ENCODE peak calls at places on chromosomes 12 and 14, in nine cellular contexts. E is omental fat pad, C is sigmoid colon, Q is progenitor cell of endocrine pancreas, P is fibroblast of lung, B is upper lobe of right lung, M is GM23338, D is GM06990, V is Caco-2. S is an unnamed sample.

GRCh38 chr14:79483472-79483871 is 727.8 kb downstream of the DIO2 start:
- DNase-seq in E (no peak), C (no peak), Q (no peak), P (peak), B (no peak), M (no peak), D (no peak), V (no peak), S (no peak)

GRCh38 chr14:32358781-32359180 is 29.7 kb downstream of the AKAP6 start:
- DNase-seq in E (no peak), C (no peak), Q (no peak), P (no peak), B (no peak), M (peak), D (no peak), V (no peak), S (no peak)

GRCh38 chr12:46148706-46149463 is 120.0 kb downstream of the SLC38A1 start:
- DNase-seq in E (no peak), C (no peak), Q (no peak), P (no peak), B (no peak), M (no peak), D (no peak), V (no peak), S (no peak)

GRCh38 chr12:1369942-1370620 is 224.3 kb downstream of the FBXL14 start:
- DNase-seq in E (no peak), C (no peak), Q (no peak), P (no peak), B (no peak), M (no peak), D (no peak), V (no peak), S (no peak)

GRCh38 chr14:22283000-22283399 is 306.0 kb downstream of the DAD1 start:
- DNase-seq in E (no peak), C (no peak), Q (no peak), P (no peak), B (no peak), M (no peak), D (no peak), V (no peak), S (no peak)

GRCh38 chr12:27555928-27556778 is 32.1 kb downstream of the PPFIBP1 start:
- DNase-seq in E (no peak), C (no peak), Q (no peak), P (peak), B (no peak), M (no peak), D (no peak), V (no peak), S (no peak)

GRCh38 chr14:69528143-69528542 is 43.6 kb downstream of the PLEKHD1 start:
- DNase-seq in E (no peak), C (no peak), Q (no peak), P (no peak), B (no peak), M (no peak), D (no peak), V (no peak), S (no peak)

GRCh38 chr14:99273025-99273723 is 1.2 kb upstream of the BCL11B start:
- DNase-seq in E (no peak), C (no peak), Q (peak), P (no peak), B (no peak), M (peak), D (peak), V (peak), S (no peak)

GRCh38 chr14:40944521-40944920 is 662.2 kb upstream of the LRFN5 start:
- DNase-seq in E (no peak), C (no peak), Q (no peak), P (no peak), B (no peak), M (peak), D (no peak), V (no peak), S (no peak)
- TF ChIP-seq CTCF in E (no peak), C (no peak), Q (no peak), P (no peak), B (no peak), M (no peak), D (no peak), V (no peak), S (no peak)

GRCh38 chr12:29640589-29641345 is 143.0 kb downstream of the TMTC1 start:
- DNase-seq in E (peak), C (no peak), Q (peak), P (peak), B (no peak), M (peak), D (no peak), V (peak), S (no peak)
- TF ChIP-seq CTCF in E (no peak), C (no peak), Q (peak), P (no peak), B (no peak), M (no peak), D (no peak), V (no peak), S (no peak)

GRCh38 chr14:74571441-74571841 is 40.6 kb downstream of the LTBP2 start:
- DNase-seq in E (no peak), C (no peak), Q (no peak), P (peak), B (no peak), M (no peak), D (no peak), V (no peak), S (no peak)

GRCh38 chr14:74569387-74569786 is 42.6 kb downstream of the LTBP2 start:
- DNase-seq in E (no peak), C (no peak), Q (no peak), P (no peak), B (no peak), M (no peak), D (no peak), V (no peak), S (no peak)

GRCh38 chr14:74571901-74572828 is 39.9 kb downstream of the LTBP2 start:
- DNase-seq in E (no peak), C (no peak), Q (no peak), P (peak), B (no peak), M (no peak), D (no peak), V (no peak), S (peak)

GRCh38 chr14:74569826-74570591 is 42.0 kb downstream of the LTBP2 start:
- DNase-seq in E (no peak), C (no peak), Q (no peak), P (peak), B (no peak), M (no peak), D (no peak), V (no peak), S (no peak)

GRCh38 chr14:74570696-74571095 is 41.3 kb downstream of the LTBP2 start:
- DNase-seq in E (no peak), C (no peak), Q (no peak), P (no peak), B (no peak), M (no peak), D (no peak), V (no peak), S (no peak)
- TF ChIP-seq CTCF in E (no peak), C (no peak), Q (no peak), P (no peak), B (no peak), M (no peak), D (no peak), V (no peak), S (no peak)

GRCh38 chr12:49188916-49189367 is at the start of gene TUBA1A:
- DNase-seq in E (peak), C (peak), Q (peak), P (peak), B (peak), M (peak), D (peak), V (peak), S (peak)
- TF ChIP-seq CTCF in E (no peak), C (no peak), Q (no peak), P (no peak), B (no peak), M (no peak), D (no peak), V (no peak), S (no peak)

DNA sequence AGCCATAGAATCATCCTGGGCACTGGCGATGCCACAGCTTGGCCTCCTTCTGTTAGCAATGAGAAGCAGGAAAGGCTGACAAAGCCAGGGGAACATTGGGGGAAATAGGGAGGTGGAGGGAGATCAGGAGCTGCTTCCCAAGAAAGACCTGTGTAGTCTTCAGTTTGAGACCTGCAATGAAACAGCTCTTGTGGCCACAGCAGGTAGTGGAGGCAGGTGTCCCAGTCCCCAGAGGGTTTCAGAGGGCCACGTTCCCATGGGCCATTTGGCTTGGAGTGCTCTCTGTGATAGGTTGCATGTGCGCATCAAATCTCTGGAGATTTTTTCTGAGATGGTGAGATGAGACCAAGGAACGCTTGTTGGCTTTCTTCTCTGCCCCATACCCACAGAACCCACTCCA is 14.4 kb upstream of the OR6S1 start:
- DNase-seq in E (no peak), C (no peak), Q (no peak), P (no peak), B (no peak), M (peak), D (no peak), V (no peak), S (no peak)
- TF ChIP-seq CTCF in E (no peak), C (no peak), Q (no peak), P (no peak), B (no peak), M (no peak), D (no peak), V (no peak), S (no peak)

GRCh38 chr14:52146504-52146903 is 77.6 kb upstream of the NID2 start:
- DNase-seq in E (no peak), C (no peak), Q (no peak), P (peak), B (no peak), M (no peak), D (no peak), V (no peak), S (no peak)
- TF ChIP-seq CTCF in E (no peak), C (no peak), Q (no peak), P (peak), B (no peak), M (peak), D (no peak), V (peak), S (peak)